ENCODE peak calls at places on chromosomes 13 and 19, in seven cellular contexts. Q is IMR-90, I is mammary epithelial cell, H is OCI-LY7, Z is fibroblast of lung, S is PC-3, X is keratinocyte. F is an unnamed sample.

GRCh38 chr13:109764045-109764444 is 22.3 kb downstream of the IRS2 start:
- DNase-seq in Q (no peak), I (no peak), H (no peak), Z (no peak), S (no peak), X (no peak), F (no peak)

GRCh38 chr13:61255035-61255796 is 160.4 kb downstream of the PCDH20 start:
- DNase-seq in Q (no peak), I (no peak), H (peak; percentile 1), Z (peak; percentile 6), S (peak; percentile 40), X (no peak), F (no peak)

GRCh38 chr19:44720945-44721344 is 22.0 kb downstream of the CEACAM16 start:
- DNase-seq in Q (no peak), I (no peak), H (no peak), Z (no peak), S (no peak), X (no peak), F (no peak)

GRCh38 chr13:46295531-46296464 is 84.1 kb downstream of the LRRC63 start:
- DNase-seq in Q (peak; percentile 83), I (peak; percentile 86), H (peak; percentile 69), Z (peak; percentile 98), S (peak; percentile 39), X (peak; percentile 9), F (peak; percentile 76)

GRCh38 chr13:48161530-48162179 is 66.8 kb upstream of the MED4 start:
- DNase-seq in Q (no peak), I (no peak), H (no peak), Z (no peak), S (no peak), X (no peak), F (no peak)

GRCh38 chr19:46618670-46619231 is 6.1 kb downstream of the PTGIR start:
- DNase-seq in Q (peak; percentile 37), I (no peak), H (peak; percentile 34), Z (peak; percentile 76), S (no peak), X (no peak), F (no peak)

GRCh38 chr13:35346494-35346893 is 130.0 kb downstream of the MAB21L1 start:
- DNase-seq in Q (no peak), I (no peak), H (no peak), Z (no peak), S (no peak), X (no peak), F (no peak)

GRCh38 chr19:19256072-19256969 is 16.8 kb downstream of the TM6SF2 start:
- DNase-seq in Q (no peak), I (no peak), H (no peak), Z (no peak), S (no peak), X (no peak), F (peak; percentile 82)

GRCh38 chr19:7831452-7831851 is 1.4 kb downstream of the EVI5L start:
- DNase-seq in Q (peak; percentile 34), I (peak; percentile 50), H (peak; percentile 47), Z (peak; percentile 36), S (peak; percentile 76), X (no peak), F (peak; percentile 97)

GRCh38 chr19:46945668-46946067 is 74.0 kb upstream of the NPAS1 start:
- DNase-seq in Q (no peak), I (no peak), H (no peak), Z (peak; percentile 28), S (no peak), X (no peak), F (no peak)

GRCh38 chr19:7644550-7644877 is 7.6 kb downstream of the STXBP2 start:
- DNase-seq in Q (no peak), I (no peak), H (no peak), Z (no peak), S (no peak), X (no peak), F (peak; percentile 79)

GRCh38 chr19:32407004-32407992 is 1.7 kb downstream of the DPY19L3 start:
- DNase-seq in Q (peak; percentile 37), I (no peak), H (no peak), Z (peak; percentile 61), S (peak; percentile 3), X (no peak), F (peak; percentile 64)

GRCh38 chr19:4567584-4568071 is 8.1 kb upstream of the SEMA6B start:
- DNase-seq in Q (peak; percentile 20), I (no peak), H (peak; percentile 33), Z (peak; percentile 47), S (peak; percentile 83), X (no peak), F (peak; percentile 96)

GRCh38 chr13:53042897-53043296 is 14.3 kb downstream of the OLFM4 start:
- DNase-seq in Q (no peak), I (no peak), H (no peak), Z (no peak), S (no peak), X (no peak), F (no peak)

GRCh38 chr19:36245210-36246005 is 30.5 kb downstream of the ZNF146 start:
- DNase-seq in Q (no peak), I (no peak), H (no peak), Z (peak; percentile 28), S (no peak), X (no peak), F (peak; percentile 84)

GRCh38 chr19:49861541-49862410 is 5.6 kb downstream of the PNKP start:
- DNase-seq in Q (no peak), I (no peak), H (no peak), Z (no peak), S (no peak), X (no peak), F (no peak)

GRCh38 chr19:3024870-3025515 is 4.1 kb downstream of the TLE2 start:
- DNase-seq in Q (no peak), I (no peak), H (peak; percentile 34), Z (no peak), S (no peak), X (no peak), F (peak; percentile 65)

GRCh38 chr13:84925443-84925842 is 873.8 kb downstream of the SLITRK6 start:
- DNase-seq in Q (peak; percentile 49), I (peak; percentile 52), H (no peak), Z (peak; percentile 24), S (peak; percentile 73), X (peak; percentile 2), F (no peak)

GRCh38 chr19:49786432-49786831 is 19.6 kb downstream of the AP2A1 start:
- DNase-seq in Q (peak; percentile 53), I (peak; percentile 28), H (no peak), Z (peak; percentile 58), S (peak; percentile 70), X (no peak), F (peak; percentile 96)

DNA sequence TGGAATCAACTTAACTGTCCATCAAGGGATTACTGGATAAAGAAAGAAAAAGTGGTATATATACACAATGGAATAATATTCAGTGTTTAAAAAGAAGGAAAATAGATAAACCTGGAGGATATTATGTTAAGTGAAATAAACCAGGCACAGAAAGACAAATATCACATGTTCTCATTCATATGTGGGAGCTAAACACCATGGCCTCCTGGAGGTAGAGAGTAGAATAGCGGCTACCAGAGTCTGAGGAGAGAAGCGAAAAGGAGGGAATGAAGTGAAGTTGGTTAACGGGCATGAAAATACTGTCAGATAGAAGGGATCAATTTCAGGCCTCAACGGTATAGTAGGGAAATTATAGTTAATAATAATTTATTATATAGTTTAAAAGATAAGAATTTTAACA is 147.5 kb upstream of the OBI1 start:
- DNase-seq in Q (no peak), I (no peak), H (no peak), Z (no peak), S (peak; percentile 18), X (no peak), F (no peak)
- TF ChIP-seq CTCF in Q (peak; percentile 18), I (peak; percentile 50), H (peak; percentile 44), Z (peak; percentile 33), S (peak; percentile 30), X (peak; percentile 15), F (no peak)

GRCh38 chr13:80342541-80343371 is 1.8 kb upstream of the SPRY2 start:
- DNase-seq in Q (peak; percentile 66), I (peak; percentile 75), H (peak; percentile 14), Z (peak; percentile 77), S (peak; percentile 82), X (no peak), F (peak; percentile 95)
- H2AFZ ChIP-seq in Q (peak overlapping the region; percentile 92), I (peak overlapping the region; percentile 92), H (no peak overlapping the region), Z (peak overlapping the region; percentile 88), S (peak overlapping the region; percentile 89), X (peak overlapping the region; percentile 99), F (peak overlapping the region; percentile 98)

GRCh38 chr13:113210834-113211233 is 1.4 kb downstream of the CUL4A start:
- DNase-seq in Q (no peak), I (no peak), H (no peak), Z (no peak), S (no peak), X (no peak), F (no peak)

GRCh38 chr13:113209336-113209879 is at the start of gene CUL4A:
- DNase-seq in Q (peak; percentile 60), I (peak; percentile 73), H (peak; percentile 61), Z (peak; percentile 65), S (peak; percentile 55), X (no peak), F (peak; percentile 97)

GRCh38 chr13:113207890-113208423 is 512 bp downstream of the PCID2 start:
- DNase-seq in Q (peak; percentile 59), I (peak; percentile 38), H (no peak), Z (peak; percentile 54), S (peak; percentile 22), X (no peak), F (peak; percentile 85)

GRCh38 chr13:113209880-113210421 is 538 bp downstream of the CUL4A start:
- DNase-seq in Q (peak; percentile 55), I (peak; percentile 74), H (peak; percentile 65), Z (peak; percentile 60), S (peak; percentile 49), X (no peak), F (peak; percentile 88)

DNA sequence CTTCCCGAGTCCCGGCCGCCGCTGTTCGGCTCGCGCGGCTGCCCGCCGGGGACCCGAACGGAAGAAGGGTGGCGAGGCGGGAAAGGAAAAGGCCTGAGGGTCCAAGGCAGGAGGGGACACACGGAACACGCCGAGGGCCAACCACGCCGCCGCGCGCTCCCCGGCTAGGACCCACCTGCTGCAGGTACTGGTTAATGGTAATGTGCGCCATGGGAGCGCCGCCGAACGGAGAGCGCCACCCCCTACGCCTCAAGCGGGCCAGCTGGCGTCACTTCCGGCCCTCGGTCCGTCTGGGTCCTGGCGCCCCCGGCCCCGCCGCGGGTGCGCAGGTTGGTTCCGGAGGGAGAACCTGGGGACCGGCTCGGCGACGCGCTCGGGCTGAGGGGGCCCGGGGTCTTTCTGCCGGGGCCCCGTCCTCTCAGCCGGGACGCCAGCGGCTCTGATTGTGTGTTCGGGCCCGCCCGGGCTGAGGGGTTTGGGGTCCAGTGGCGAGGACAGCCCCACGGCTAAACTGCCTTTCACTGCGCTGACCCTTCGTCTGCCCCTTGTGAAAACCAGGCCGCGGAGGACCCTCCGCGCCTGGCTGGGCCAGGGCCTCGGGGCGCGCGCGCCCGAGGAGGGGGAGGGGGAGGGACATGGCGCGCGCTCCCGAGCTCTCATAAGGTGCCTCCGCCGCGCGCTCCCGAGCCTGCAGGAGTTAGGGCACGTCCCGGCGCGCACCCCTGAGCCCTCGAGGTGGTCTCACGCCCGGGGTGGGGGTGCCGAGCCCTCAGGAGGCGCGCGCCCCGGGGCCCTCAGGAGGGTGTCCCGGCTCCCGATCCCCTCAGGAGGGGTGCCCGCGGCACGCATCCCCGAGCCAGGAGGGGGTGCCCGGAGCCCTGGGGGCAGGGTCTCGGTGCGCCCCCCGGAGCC is at the start of gene PCID2:
- DNase-seq in Q (peak; percentile 84), I (peak; percentile 88), H (peak; percentile 88), Z (peak; percentile 88), S (peak; percentile 86), X (no peak), F (peak; percentile 96)
- H3K4me1 ChIP-seq in Q (peaks cover 21% of the 10 kb centered on the region), I (peaks cover 16% of the 10 kb centered on the region), H (peaks cover 22% of the 10 kb centered on the region), Z (peaks cover 9% of the 10 kb centered on the region), S (peaks cover 36% of the 10 kb centered on the region), X (peaks cover 32% of the 10 kb centered on the region), F (peaks cover 33% of the 10 kb centered on the region)

DNA sequence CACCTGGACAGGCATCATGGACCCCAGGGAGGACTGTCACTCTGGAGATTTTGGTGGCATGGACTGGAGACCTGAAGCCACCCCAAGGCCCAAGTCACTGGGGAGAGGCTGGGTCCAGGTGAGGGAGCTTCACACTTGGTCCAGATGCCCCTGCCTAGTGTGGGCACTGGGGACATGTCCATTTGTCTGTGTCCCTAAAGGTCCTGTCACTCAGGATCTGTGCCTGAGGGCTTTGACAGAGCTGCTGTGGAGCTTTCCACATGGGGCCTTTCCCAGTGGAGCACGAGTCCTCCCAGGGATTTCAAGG is 40.5 kb upstream of the CEACAM8 start:
- DNase-seq in Q (no peak), I (no peak), H (no peak), Z (no peak), S (no peak), X (no peak), F (no peak)
- TF ChIP-seq CTCF in Q (no peak), I (no peak), H (peak; percentile 36), Z (no peak), S (peak; percentile 2), X (no peak), F (no peak)

F was measured in osteoblast.